ENCODE peak calls at places on chromosomes 7 and 10, in seven cellular contexts. D, K, B, A, L, X and N are unnamed samples.

GRCh38 chr7:41203542-41203941 is 499.3 kb downstream of the INHBA start:
- DNase-seq in D (no peak), K (no peak), B (no peak), A (no peak), L (no peak), X (no peak), N (no peak)

GRCh38 chr10:47361293-47361692 is 13.1 kb downstream of the RBP3 start:
- DNase-seq in D (peak; percentile 36), K (peak; percentile 64), B (no peak), A (peak; percentile 42), L (no peak), X (peak; percentile 39), N (peak; percentile 39)

GRCh38 chr7:27201231-27202017 is 1.5 kb upstream of the HOXA13 start:
- DNase-seq in D (no peak), K (no peak), B (no peak), A (no peak), L (no peak), X (no peak), N (no peak)

GRCh38 chr7:152006336-152006735 is 19.1 kb upstream of the GALNT11 start:
- DNase-seq in D (no peak), K (no peak), B (no peak), A (no peak), L (no peak), X (no peak), N (no peak)

GRCh38 chr7:29990931-29991330 is 1.3 kb upstream of the SCRN1 start:
- DNase-seq in D (no peak), K (no peak), B (no peak), A (no peak), L (no peak), X (no peak), N (no peak)

GRCh38 chr7:42097756-42098155 is 139.3 kb downstream of the GLI3 start:
- DNase-seq in D (no peak), K (no peak), B (no peak), A (no peak), L (no peak), X (peak; percentile 85), N (peak; percentile 20)

GRCh38 chr10:36636879-36637278 is 488.5 kb upstream of the ANKRD30A start:
- DNase-seq in D (no peak), K (no peak), B (no peak), A (no peak), L (no peak), X (no peak), N (no peak)

GRCh38 chr7:130392456-130392860 is 12.2 kb downstream of the CPA1 start:
- DNase-seq in D (no peak), K (no peak), B (no peak), A (no peak), L (no peak), X (peak; percentile 65), N (no peak)

GRCh38 chr7:140671966-140672365 is 779 bp upstream of the ADCK2 start:
- DNase-seq in D (no peak), K (no peak), B (no peak), A (no peak), L (no peak), X (no peak), N (no peak)

GRCh38 chr10:116766241-116767198 is 24.2 kb upstream of the HSPA12A start:
- DNase-seq in D (no peak), K (no peak), B (no peak), A (no peak), L (no peak), X (no peak), N (no peak)

GRCh38 chr7:82087099-82087498 is 317.3 kb upstream of the HGF start:
- DNase-seq in D (no peak), K (no peak), B (no peak), A (no peak), L (no peak), X (no peak), N (no peak)

GRCh38 chr7:14457567-14458453 is 444.7 kb downstream of the DGKB start:
- DNase-seq in D (peak; percentile 83), K (peak; percentile 82), B (peak; percentile 72), A (peak; percentile 66), L (peak; percentile 17), X (peak; percentile 93), N (peak; percentile 54)

GRCh38 chr10:103125323-103126267 is 67.5 kb downstream of the NT5C2 start:
- DNase-seq in D (no peak), K (no peak), B (no peak), A (no peak), L (no peak), X (no peak), N (no peak)

GRCh38 chr7:157008-157310 is 35.4 kb upstream of the FAM20C start:
- DNase-seq in D (no peak), K (no peak), B (no peak), A (no peak), L (no peak), X (no peak), N (no peak)

GRCh38 chr10:51156913-51157312 is 82.6 kb downstream of the PRKG1 start:
- DNase-seq in D (no peak), K (no peak), B (no peak), A (no peak), L (no peak), X (peak; percentile 74), N (peak; percentile 13)

GRCh38 chr7:117012284-117013174 is 59.2 kb downstream of the ST7 start:
- DNase-seq in D (peak; percentile 16), K (peak; percentile 13), B (no peak), A (no peak), L (no peak), X (peak; percentile 63), N (no peak)

GRCh38 chr10:70684374-70684773 is 12.1 kb downstream of the ADAMTS14 start:
- DNase-seq in D (no peak), K (no peak), B (no peak), A (no peak), L (no peak), X (no peak), N (no peak)

GRCh38 chr10:34740321-34740720 is 74.8 kb downstream of the PARD3 start:
- DNase-seq in D (no peak), K (no peak), B (no peak), A (no peak), L (no peak), X (no peak), N (no peak)

GRCh38 chr10:34742456-34742855 is 72.6 kb downstream of the PARD3 start:
- DNase-seq in D (no peak), K (no peak), B (no peak), A (no peak), L (no peak), X (no peak), N (no peak)

GRCh38 chr10:34736976-34737771 is 77.9 kb downstream of the PARD3 start:
- DNase-seq in D (no peak), K (no peak), B (no peak), A (no peak), L (no peak), X (no peak), N (no peak)

GRCh38 chr10:34737772-34738169 is 77.3 kb downstream of the PARD3 start:
- DNase-seq in D (no peak), K (no peak), B (no peak), A (no peak), L (no peak), X (no peak), N (no peak)

GRCh38 chr10:34739915-34740314 is 75.2 kb downstream of the PARD3 start:
- DNase-seq in D (no peak), K (peak; percentile 53), B (peak; percentile 78), A (peak; percentile 67), L (peak; percentile 79), X (peak; percentile 94), N (peak; percentile 19)
- H3K4me3 ChIP-seq in D (no peak overlapping the region), K (no peak overlapping the region), B (peak overlapping the region; percentile 8), A (no peak overlapping the region), L (peak overlapping the region; percentile 1), X (peak overlapping the region; percentile 13), N (no peak overlapping the region)

GRCh38 chr10:133475821-133476640 is 22.3 kb downstream of the SCART1 start:
- DNase-seq in D (no peak), K (no peak), B (no peak), A (no peak), L (no peak), X (no peak), N (no peak)
- H3K9me3 ChIP-seq in D (no peaks in the 10 kb centered on the region), K (no peaks in the 10 kb centered on the region), B (no peaks in the 10 kb centered on the region), A (no peaks in the 10 kb centered on the region), L (no peaks in the 10 kb centered on the region), X (no peaks in the 10 kb centered on the region), N (no peaks in the 10 kb centered on the region)

GRCh38 chr7:95595825-95596182 is 512 bp downstream of the PDK4 start:
- DNase-seq in D (no peak), K (no peak), B (no peak), A (no peak), L (no peak), X (no peak), N (no peak)

GRCh38 chr7:95596183-95597135 is at the start of gene PDK4:
- DNase-seq in D (peak; percentile 51), K (peak; percentile 22), B (peak; percentile 97), A (peak; percentile 84), L (peak; percentile 99), X (peak; percentile 94), N (peak; percentile 80)

GRCh38 chr7:95601324-95601723 is 5.0 kb upstream of the PDK4 start:
- DNase-seq in D (no peak), K (no peak), B (no peak), A (no peak), L (no peak), X (no peak), N (no peak)

GRCh38 chr7:95598511-95598910 is 2.2 kb upstream of the PDK4 start:
- DNase-seq in D (no peak), K (no peak), B (no peak), A (no peak), L (no peak), X (no peak), N (no peak)

DNA sequence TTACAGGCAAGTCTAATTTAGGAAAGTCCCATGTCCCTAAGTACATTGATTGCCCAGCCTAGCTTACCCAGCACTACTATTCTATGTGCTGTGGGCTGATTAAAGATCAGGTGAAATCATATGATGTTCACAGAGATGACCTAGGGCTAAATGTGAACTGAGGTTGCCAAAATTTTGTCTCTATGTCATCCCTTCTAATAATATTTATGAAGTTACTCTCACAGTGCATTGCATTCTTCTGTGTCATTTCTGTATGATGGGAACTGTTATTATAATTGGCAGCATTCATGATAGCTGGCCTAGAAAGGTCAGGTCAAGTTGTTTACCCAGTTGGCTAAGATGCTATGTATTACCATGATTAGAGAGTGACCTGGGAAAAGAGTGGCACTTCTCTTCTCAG is 2.8 kb upstream of the PDK4 start:
- DNase-seq in D (no peak), K (no peak), B (no peak), A (no peak), L (peak; percentile 63), X (no peak), N (no peak)
- H3K4me3 ChIP-seq in D (no peak overlapping the region), K (no peak overlapping the region), B (no peak overlapping the region), A (no peak overlapping the region), L (no peak overlapping the region), X (no peak overlapping the region), N (no peak overlapping the region)

GRCh38 chr7:157566631-157567006 is 229.8 kb downstream of the DNAJB6 start:
- DNase-seq in D (no peak), K (no peak), B (no peak), A (no peak), L (no peak), X (no peak), N (no peak)

GRCh38 chr7:157565981-157566630 is 229.3 kb downstream of the DNAJB6 start:
- DNase-seq in D (no peak), K (no peak), B (no peak), A (no peak), L (no peak), X (no peak), N (no peak)

GRCh38 chr7:157561816-157562410 is 225.1 kb downstream of the DNAJB6 start:
- DNase-seq in D (no peak), K (no peak), B (no peak), A (no peak), L (no peak), X (no peak), N (no peak)

GRCh38 chr7:157565201-157565626 is 228.4 kb downstream of the DNAJB6 start:
- DNase-seq in D (peak; percentile 65), K (no peak), B (no peak), A (no peak), L (no peak), X (no peak), N (peak; percentile 22)

GRCh38 chr7:157564518-157565177 is 227.8 kb downstream of the DNAJB6 start:
- DNase-seq in D (peak; percentile 97), K (no peak), B (no peak), A (no peak), L (no peak), X (peak; percentile 5), N (peak; percentile 4)
- H3K9me3 ChIP-seq in D (no peaks in the 10 kb centered on the region), K (no peaks in the 10 kb centered on the region), B (no peaks in the 10 kb centered on the region), A (no peaks in the 10 kb centered on the region), L (no peaks in the 10 kb centered on the region), X (peaks cover 1% of the 10 kb centered on the region), N (no peaks in the 10 kb centered on the region)